ENCODE peak calls at places on chromosomes 7 and 10, in seven cellular contexts. W is adrenal gland; H is stimulated activated CD4-positive, alpha-beta T cell treated with anti-CD3 and anti-CD28 coated beads, Interleukin-15, amount 100 ng/mL, for 48 hours; R is iris pigment epithelial cell; L is T-helper 2 cell; G is upper lobe of left lung; A is tibial artery. B is an unnamed sample.

GRCh38 chr7:155122831-155123230 is 52.7 kb downstream of the HTR5A start:
- DNase-seq in G (no peak), W (no peak), A (no peak), R (no peak), L (no peak), H (no peak), B (no peak)

GRCh38 chr7:115352375-115352774 is 430.5 kb downstream of the MDFIC start:
- DNase-seq in H (no peak), G (no peak), R (peak; percentile 80), A (no peak), L (no peak), W (no peak), B (no peak)

GRCh38 chr10:23439452-23439919 is 611 bp downstream of the OTUD1 start:
- DNase-seq in L (no peak), R (peak; percentile 22), H (no peak), A (no peak), W (peak; percentile 43), G (no peak), B (no peak)

GRCh38 chr10:48279081-48279751 is 4.7 kb upstream of the FRMPD2 start:
- DNase-seq in R (no peak), H (no peak), A (no peak), G (no peak), L (no peak), W (no peak), B (no peak)

GRCh38 chr10:50648935-50649227 is 25.1 kb upstream of the SGMS1 start:
- DNase-seq in G (no peak), W (no peak), R (peak; percentile 18), A (no peak), H (no peak), L (no peak), B (no peak)

GRCh38 chr7:106768324-106768751 is 96.7 kb upstream of the PIK3CG start:
- DNase-seq in H (no peak), L (no peak), A (no peak), W (no peak), G (no peak), R (no peak), B (no peak)

GRCh38 chr10:47303866-47304265 is 3.9 kb downstream of the GDF10 start:
- DNase-seq in G (no peak), L (no peak), W (no peak), H (no peak), A (no peak), R (no peak), B (no peak)

GRCh38 chr10:10482613-10483012 is 535.1 kb upstream of the CELF2 start:
- DNase-seq in A (no peak), H (no peak), L (no peak), W (no peak), G (no peak), R (no peak), B (no peak)

GRCh38 chr10:4848341-4849041 is 22.5 kb downstream of the AKR1E2 start:
- DNase-seq in H (no peak), R (no peak), A (no peak), W (no peak), G (no peak), L (no peak), B (no peak)

GRCh38 chr10:19937989-19938388 is 121.8 kb downstream of the PLXDC2 start:
- DNase-seq in L (no peak), A (no peak), W (no peak), G (no peak), H (no peak), R (no peak), B (no peak)

GRCh38 chr7:1121886-1122831 is 34.2 kb downstream of the GPER1 start:
- DNase-seq in G (no peak), R (no peak), L (no peak), H (no peak), W (no peak), A (no peak), B (no peak)

GRCh38 chr7:158595068-158595467 is 7.4 kb upstream of the PTPRN2 start:
- DNase-seq in A (no peak), R (peak; percentile 68), W (no peak), L (no peak), H (no peak), G (no peak), B (no peak)

GRCh38 chr10:6134099-6134880 is 45.5 kb downstream of the RBM17 start:
- DNase-seq in L (no peak), R (no peak), H (no peak), W (no peak), G (no peak), A (no peak), B (no peak)

GRCh38 chr10:132588301-132589013 is 50.9 kb downstream of the INPP5A start:
- DNase-seq in H (peak; percentile 44), R (peak; percentile 23), L (no peak), A (no peak), W (peak; percentile 64), G (peak; percentile 78), B (no peak)

GRCh38 chr10:29811751-29812427 is 177.1 kb upstream of the SVIL start:
- DNase-seq in A (peak; percentile 69), W (peak; percentile 76), G (no peak), R (peak; percentile 95), H (peak; percentile 13), L (no peak), B (no peak)

GRCh38 chr7:149310113-149310836 is 48.3 kb downstream of the ZNF783 start:
- DNase-seq in H (no peak), A (no peak), L (no peak), G (no peak), R (peak; percentile 83), W (no peak), B (no peak)

GRCh38 chr7:95630702-95631458 is 34.6 kb upstream of the PDK4 start:
- DNase-seq in A (no peak), H (no peak), G (no peak), R (peak; percentile 75), L (no peak), W (no peak), B (no peak)

GRCh38 chr7:96135241-96135640 is 186.7 kb downstream of the SLC25A13 start:
- DNase-seq in G (no peak), A (no peak), H (no peak), R (no peak), W (no peak), L (no peak), B (no peak)

GRCh38 chr10:118501171-118501570 is 94.3 kb downstream of the PRLHR start:
- DNase-seq in G (no peak), A (no peak), H (no peak), R (peak; percentile 12), W (no peak), L (no peak), B (no peak)

GRCh38 chr10:63554666-63555065 is 33.5 kb downstream of the REEP3 start:
- DNase-seq in G (no peak), W (no peak), A (no peak), R (peak; percentile 98), H (no peak), L (no peak), B (no peak)

GRCh38 chr7:117269417-117269816 is 53.4 kb downstream of the WNT2 start:
- DNase-seq in G (no peak), H (no peak), W (no peak), R (peak; percentile 98), L (no peak), A (no peak), B (no peak)

GRCh38 chr10:106033065-106033464 is 1131.4 kb downstream of the SORCS1 start:
- DNase-seq in G (no peak), H (no peak), R (no peak), A (no peak), W (no peak), L (no peak), B (no peak)

GRCh38 chr10:62502995-62503613 is 128.9 kb downstream of the ZNF365 start:
- DNase-seq in H (no peak), W (no peak), L (no peak), R (peak; percentile 12), G (peak; percentile 39), A (peak; percentile 35), B (no peak)

GRCh38 chr7:138886501-138886917 is 88.5 kb upstream of the ATP6V0A4 start:
- DNase-seq in L (no peak), H (no peak), W (no peak), G (no peak), R (peak; percentile 66), A (no peak), B (no peak)

GRCh38 chr7:138527746-138528223 is 67.7 kb downstream of the TRIM24 start:
- DNase-seq in H (no peak), L (no peak), W (peak; percentile 82), A (no peak), G (no peak), R (no peak), B (no peak)

GRCh38 chr10:110788620-110789385 is 82.9 kb upstream of the PDCD4 start:
- DNase-seq in G (no peak), R (no peak), A (no peak), W (no peak), H (no peak), L (no peak), B (no peak)

GRCh38 chr10:106816318-106817085 is 348.0 kb downstream of the SORCS1 start:
- DNase-seq in W (no peak), G (no peak), A (no peak), H (no peak), R (no peak), L (no peak), B (no peak)

GRCh38 chr10:29736325-29737208 is 101.8 kb upstream of the SVIL start:
- DNase-seq in R (peak; percentile 50), H (no peak), W (peak; percentile 61), A (peak; percentile 62), L (no peak), G (peak; percentile 72), B (peak; percentile 3)

GRCh38 chr7:26291699-26292538 is at the start of gene SNX10:
- DNase-seq in A (peak; percentile 27), G (peak; percentile 75), L (peak; percentile 40), W (peak; percentile 57), R (peak; percentile 21), H (no peak), B (peak; percentile 54)

GRCh38 chr7:47474937-47475879 is 106.7 kb downstream of the TNS3 start:
- DNase-seq in H (no peak), G (peak; percentile 97), R (peak; percentile 98), A (peak; percentile 92), W (peak; percentile 99), L (no peak), B (no peak)

GRCh38 chr7:6248581-6248980 is 23.8 kb downstream of the CYTH3 start:
- DNase-seq in G (no peak), R (peak; percentile 88), W (no peak), A (no peak), H (no peak), L (no peak), B (no peak)

GRCh38 chr10:71868192-71868697 is 17.2 kb upstream of the PSAP start:
- DNase-seq in L (no peak), G (peak; percentile 83), R (peak; percentile 85), A (peak; percentile 75), H (no peak), W (peak; percentile 90), B (no peak)

GRCh38 chr10:114933588-114933987 is 4.4 kb upstream of the TRUB1 start:
- DNase-seq in G (no peak), L (no peak), H (no peak), W (no peak), A (no peak), R (peak; percentile 63), B (no peak)

GRCh38 chr10:865924-866576 is 65.5 kb downstream of the LARP4B start:
- DNase-seq in R (no peak), L (no peak), G (no peak), A (no peak), H (no peak), W (no peak), B (no peak)

GRCh38 chr7:29950480-29950879 is 39.1 kb downstream of the SCRN1 start:
- DNase-seq in L (no peak), A (no peak), W (no peak), H (no peak), R (no peak), G (no peak), B (no peak)

GRCh38 chr7:143049380-143049779 is 2.8 kb upstream of the OR6V1 start:
- DNase-seq in L (no peak), A (no peak), H (no peak), W (no peak), R (no peak), G (no peak), B (no peak)

GRCh38 chr10:94411304-94411703 is 9.0 kb downstream of the TBC1D12 start:
- DNase-seq in A (no peak), G (no peak), W (no peak), H (no peak), R (no peak), L (no peak), B (no peak)

GRCh38 chr7:33516634-33517033 is 387.3 kb downstream of the BBS9 start:
- DNase-seq in R (no peak), G (no peak), W (no peak), A (no peak), H (no peak), L (no peak), B (no peak)

B was measured in effector memory CD4-positive, alpha-beta T cell.